ENCODE peak calls at places on chromosomes 3 and 15, in five cellular contexts. N is natural killer cell, A is cardiac muscle cell, I is K562, Z is AG10803. Q is an unnamed sample.

GRCh38 chr3:117736851-117737250 is 1027.3 kb downstream of the TUSC7 start:
- DNase-seq in Z (no peak), N (no peak), A (no peak), I (no peak), Q (no peak)

GRCh38 chr3:4977001-4977888 is 2.0 kb upstream of the BHLHE40 start:
- DNase-seq in I (peak), A (peak), N (peak), Z (peak), Q (no peak)

GRCh38 chr3:170865209-170866094 is 4.5 kb downstream of the RPL22L1 start:
- DNase-seq in A (no peak), Z (no peak), N (no peak), I (no peak), Q (no peak)

GRCh38 chr3:156489462-156489911 is 65.4 kb downstream of the SSR3 start:
- DNase-seq in I (no peak), A (no peak), Z (peak), N (no peak), Q (no peak)

GRCh38 chr3:99954914-99955644 is 137.4 kb downstream of the CMSS1 start:
- DNase-seq in A (peak), I (no peak), Z (no peak), N (no peak), Q (no peak)

GRCh38 chr3:12516873-12517272 is 28.4 kb downstream of the MKRN2OS start:
- DNase-seq in I (no peak), N (no peak), A (no peak), Z (no peak), Q (no peak)

GRCh38 chr3:197504239-197505191 is 51.3 kb downstream of the BDH1 start:
- DNase-seq in Z (no peak), I (no peak), N (no peak), A (no peak), Q (no peak)

GRCh38 chr3:173653781-173654180 is 256.2 kb downstream of the NLGN1 start:
- DNase-seq in A (no peak), N (no peak), Z (no peak), I (no peak), Q (no peak)

GRCh38 chr3:112061152-112061551 is 25.0 kb upstream of the C3orf52 start:
- DNase-seq in N (no peak), I (no peak), A (no peak), Z (peak), Q (no peak)

GRCh38 chr3:159380891-159381290 is 579.0 kb downstream of the MFSD1 start:
- DNase-seq in Z (no peak), A (no peak), I (no peak), N (no peak), Q (no peak)

GRCh38 chr3:70097084-70097483 is 97.6 kb downstream of the SAMMSON start:
- DNase-seq in A (no peak), Z (no peak), N (no peak), I (no peak), Q (no peak)

GRCh38 chr3:69370156-69370944 is 15.5 kb downstream of the FRMD4B start:
- DNase-seq in Z (peak), I (no peak), N (peak), A (no peak), Q (no peak)

GRCh38 chr15:29090617-29091466 is 178.8 kb downstream of the NSMCE3 start:
- DNase-seq in I (peak), N (peak), A (peak), Z (no peak), Q (no peak)

GRCh38 chr3:89571298-89571697 is 463.9 kb downstream of the EPHA3 start:
- DNase-seq in Z (no peak), I (no peak), A (no peak), N (no peak), Q (no peak)

GRCh38 chr15:31609243-31609642 is 282.6 kb downstream of the KLF13 start:
- DNase-seq in N (no peak), A (no peak), I (no peak), Z (peak), Q (no peak)

GRCh38 chr15:37079726-37080125 is 20.6 kb downstream of the MEIS2 start:
- DNase-seq in I (no peak), N (no peak), A (no peak), Z (peak), Q (no peak)

GRCh38 chr3:137012097-137012501 is 54.3 kb downstream of the IL20RB start:
- DNase-seq in A (no peak), I (no peak), Z (peak), N (no peak), Q (no peak)

DNA sequence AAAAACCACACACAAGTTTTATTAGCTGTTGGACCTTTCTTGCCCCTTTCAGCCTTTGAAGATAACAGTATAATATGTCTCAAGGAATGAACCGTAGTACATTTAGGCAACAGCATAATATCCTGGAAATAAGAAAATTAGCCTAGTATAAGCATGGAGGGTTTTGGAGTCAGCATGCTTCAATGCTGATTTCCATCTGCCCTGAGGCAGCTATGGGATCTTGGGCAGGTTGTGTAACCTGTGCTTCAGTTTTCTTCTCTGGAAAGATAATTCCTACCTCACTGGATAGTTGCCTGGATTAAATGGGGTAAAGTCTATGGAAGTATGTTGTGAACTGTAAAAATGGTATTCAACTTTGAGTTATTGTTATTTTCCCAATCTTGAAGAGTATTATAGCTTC is 1.6 kb downstream of the DHX30 start:
- DNase-seq in I (no peak), Z (no peak), A (no peak), N (no peak), Q (no peak)
- TF ChIP-seq CTCF in I (no peak), Z (no peak), A (no peak), N (no peak), Q (no peak)

DNA sequence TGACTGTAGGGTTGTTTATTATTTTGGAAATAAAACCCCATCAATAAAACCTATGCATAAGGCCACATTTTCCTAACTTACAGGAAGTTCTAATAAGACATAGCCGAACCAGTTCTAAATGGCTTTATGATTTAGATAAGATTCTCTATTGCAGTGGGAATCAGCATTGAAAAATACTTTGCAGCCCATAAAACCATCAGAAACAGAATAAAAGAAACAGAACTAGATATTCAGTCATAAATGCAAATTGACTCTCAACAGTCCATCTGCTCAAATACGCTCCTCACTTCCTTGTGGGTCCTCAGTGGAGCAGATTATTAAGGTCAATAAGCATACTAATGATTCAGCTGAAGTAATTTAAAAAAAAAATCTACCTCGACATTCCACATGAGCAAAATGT is 8.8 kb downstream of the SATB1 start:
- DNase-seq in Z (no peak), N (no peak), A (no peak), I (no peak), Q (no peak)
- TF ChIP-seq CTCF in Z (no peak), N (no peak), A (no peak), I (no peak), Q (no peak)

GRCh38 chr3:46423588-46423987 is 16.5 kb downstream of the CCRL2 start:
- DNase-seq in N (no peak), A (no peak), Z (peak), I (no peak), Q (no peak)

GRCh38 chr3:46422617-46423016 is 15.6 kb downstream of the CCRL2 start:
- DNase-seq in A (no peak), Z (no peak), N (no peak), I (peak), Q (no peak)

GRCh38 chr3:46429671-46430070 is 22.6 kb downstream of the CCRL2 start:
- DNase-seq in A (no peak), N (no peak), Z (no peak), I (no peak), Q (no peak)

GRCh38 chr3:46429250-46429649 is 22.2 kb downstream of the CCRL2 start:
- DNase-seq in N (no peak), A (no peak), Z (no peak), I (no peak), Q (no peak)

GRCh38 chr3:46427929-46428833 is 21.1 kb downstream of the CCRL2 start:
- DNase-seq in A (peak), Z (no peak), N (no peak), I (no peak), Q (no peak)
- TF ChIP-seq CTCF in A (no peak), Z (no peak), N (no peak), I (peak), Q (no peak)

GRCh38 chr3:53677406-53677805 is 168.8 kb downstream of the CHDH start:
- DNase-seq in I (peak), Z (no peak), A (peak), N (no peak), Q (no peak)
- TF ChIP-seq CTCF in I (peak), Z (peak), A (peak), N (no peak), Q (peak)

DNA sequence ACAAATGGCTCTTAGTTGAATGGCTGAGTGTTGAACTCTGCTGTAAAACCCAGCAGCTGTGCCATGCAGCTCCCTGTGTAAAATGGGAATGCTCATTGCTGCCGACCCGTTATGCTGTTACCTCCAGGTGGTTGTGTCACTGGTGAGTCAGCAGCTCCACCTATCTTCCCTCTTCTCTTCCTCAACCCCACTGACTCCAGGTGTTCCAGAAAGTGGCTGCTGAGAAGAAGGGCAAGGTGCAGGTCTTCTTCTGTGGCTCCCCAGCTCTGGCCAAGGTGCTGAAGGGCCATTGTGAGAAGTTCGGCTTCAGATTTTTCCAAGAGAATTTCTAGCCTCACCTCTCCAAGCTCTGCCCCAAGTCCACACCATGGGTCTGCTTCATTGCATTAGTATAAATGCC is 41.9 kb downstream of the NOX5 start:
- DNase-seq in N (no peak), Z (no peak), A (peak), I (no peak), Q (no peak)
- TF ChIP-seq CTCF in N (no peak), Z (no peak), A (no peak), I (no peak), Q (no peak)

GRCh38 chr3:146504546-146505197 is 35.3 kb upstream of the PLSCR2 start:
- DNase-seq in I (no peak), A (no peak), N (no peak), Z (no peak), Q (no peak)

GRCh38 chr3:146501752-146502151 is 32.4 kb upstream of the PLSCR2 start:
- DNase-seq in A (no peak), I (no peak), Z (no peak), N (no peak), Q (no peak)

GRCh38 chr3:146505496-146505895 is 36.1 kb upstream of the PLSCR2 start:
- DNase-seq in N (no peak), A (no peak), Z (peak), I (no peak), Q (no peak)

GRCh38 chr3:146502887-146503458 is 33.6 kb upstream of the PLSCR2 start:
- DNase-seq in I (no peak), A (no peak), Z (no peak), N (no peak), Q (no peak)

DNA sequence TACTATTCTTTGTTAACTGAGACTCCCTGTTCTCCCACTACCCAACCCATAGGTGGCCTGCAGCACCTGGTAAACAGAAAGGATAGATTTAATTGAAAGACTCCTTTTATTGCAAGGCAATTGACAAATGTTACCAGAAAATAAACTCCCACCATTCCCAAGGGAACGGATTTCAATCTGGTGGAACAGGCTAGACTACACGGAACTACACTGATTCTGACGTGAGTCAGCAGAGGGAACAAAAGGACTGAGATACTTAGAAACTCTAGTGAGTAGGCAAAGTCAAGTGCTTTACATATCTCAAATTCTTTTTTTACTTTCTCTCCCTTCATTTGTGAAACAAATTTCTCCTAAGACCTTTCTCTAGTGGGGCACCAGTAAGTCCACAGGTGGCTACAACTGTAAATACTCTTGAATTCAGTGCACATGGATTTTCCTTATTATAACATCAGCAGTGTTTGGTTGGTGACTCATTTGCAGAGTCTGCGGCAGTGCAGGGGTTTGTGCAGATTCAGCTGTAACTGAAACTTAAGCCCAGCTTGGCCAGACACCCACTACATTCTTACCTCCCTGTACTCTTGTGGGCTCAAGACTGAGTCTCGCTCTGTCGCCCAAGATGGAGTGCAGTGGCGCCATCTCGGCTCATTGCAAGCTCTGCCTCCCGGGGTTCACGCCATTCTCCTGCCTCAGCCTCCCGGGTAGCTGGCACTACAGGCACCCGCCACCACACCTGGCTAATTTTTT is 34.3 kb upstream of the PLSCR2 start:
- DNase-seq in I (no peak), N (no peak), Z (peak), A (no peak), Q (no peak)
- TF ChIP-seq CTCF in I (no peak), N (no peak), Z (peak), A (no peak), Q (peak)